ENCODE peak calls at places on chromosomes 12 and 14, in ten cellular contexts. I is PC-9, E is mucosa of descending colon, W is body of pancreas, D is SK-N-SH, B is fibroblast of lung, T is cardiac muscle cell, N is transverse colon, U is lower lobe of right lung, Z is A549. J is an unnamed sample. For H3K4me1, the result is how much of the 10 kb centered on the place peaks cover.

GRCh38 chr14:21840765-21841164 is 167.1 kb upstream of the OR4E1 start:
- DNase-seq in E (no peak), W (no peak), U (no peak), I (no peak), N (no peak), Z (peak), D (no peak), B (no peak), T (no peak), J (no peak)

GRCh38 chr12:4117386-4118016 is 156.1 kb upstream of the CCND2 start:
- DNase-seq in D (no peak), E (no peak), N (peak), I (no peak), Z (no peak), W (no peak), U (no peak), B (no peak), T (no peak), J (no peak)

GRCh38 chr14:61502459-61503093 is 181.2 kb downstream of the PRKCH start:
- DNase-seq in E (no peak), Z (no peak), D (no peak), N (no peak), W (no peak), U (no peak), B (peak), I (no peak), T (peak), J (no peak)

GRCh38 chr14:61126083-61126962 is 145.3 kb downstream of the SLC38A6 start:
- DNase-seq in U (no peak), I (no peak), Z (no peak), N (no peak), W (no peak), E (no peak), D (no peak), T (no peak), B (peak), J (no peak)

GRCh38 chr14:57526942-57527341 is 33.3 kb upstream of the CCDC198 start:
- DNase-seq in U (no peak), N (no peak), I (no peak), E (no peak), B (no peak), T (no peak), D (no peak), Z (peak), W (no peak), J (no peak)

GRCh38 chr12:69694123-69694522 is 5.0 kb downstream of the BEST3 start:
- DNase-seq in E (no peak), T (no peak), U (no peak), I (no peak), N (no peak), D (no peak), Z (no peak), W (no peak), B (no peak), J (no peak)

GRCh38 chr14:42715316-42715715 is 1108.6 kb downstream of the LRFN5 start:
- DNase-seq in E (no peak), N (no peak), D (no peak), W (no peak), U (no peak), B (peak), I (no peak), Z (no peak), T (peak), J (no peak)

GRCh38 chr14:96037891-96038557 is 1.1 kb upstream of the C14orf132 start:
- DNase-seq in I (no peak), N (peak), B (peak), Z (peak), T (peak), U (peak), W (no peak), D (peak), E (no peak), J (no peak)

GRCh38 chr14:102584871-102585869 is 7.3 kb upstream of the RCOR1 start:
- DNase-seq in I (peak), B (peak), W (no peak), N (peak), D (peak), T (peak), E (peak), U (peak), Z (peak), J (peak)

GRCh38 chr14:92600318-92601053 is 86.9 kb downstream of the RIN3 start:
- DNase-seq in N (no peak), Z (peak), B (peak), W (peak), I (peak), D (no peak), U (no peak), E (no peak), T (peak), J (no peak)

GRCh38 chr12:106107566-106107965 is 31.2 kb downstream of the NUAK1 start:
- DNase-seq in I (peak), E (no peak), Z (peak), U (no peak), T (peak), B (peak), W (no peak), D (no peak), N (no peak), J (no peak)

GRCh38 chr14:79608426-79608825 is 602.9 kb downstream of the DIO2 start:
- DNase-seq in E (no peak), Z (no peak), N (no peak), B (no peak), D (no peak), I (no peak), T (no peak), W (no peak), U (no peak), J (no peak)

GRCh38 chr12:117072736-117073475 is 26.3 kb downstream of the TESC start:
- DNase-seq in N (no peak), B (no peak), I (no peak), E (no peak), T (no peak), Z (no peak), U (no peak), D (no peak), W (no peak), J (no peak)
- H3K4me1 ChIP-seq in N (under half), B (under half), I (under half), E (under half), T (under half), Z (under half), U (under half), D (under half), W (under half), J (under half)

GRCh38 chr12:52395761-52396434 is 10.2 kb downstream of the KRT82 start:
- DNase-seq in N (peak), D (no peak), T (peak), E (no peak), Z (peak), W (peak), U (no peak), B (no peak), I (peak), J (peak)
- TF ChIP-seq CTCF in N (peak), D (peak), T (peak), E (no peak), Z (peak), W (peak), U (no peak), B (no peak), I (peak), J (peak)

GRCh38 chr12:31557707-31558106 is 33.2 kb downstream of the DENND5B start:
- DNase-seq in I (no peak), B (no peak), D (no peak), W (no peak), N (no peak), T (no peak), Z (no peak), E (no peak), U (no peak), J (no peak)
- H3K4me1 ChIP-seq in I (under half), B (under half), D (under half), W (under half), N (under half), T (under half), Z (under half), E (under half), U (under half), J (under half)

GRCh38 chr12:98379106-98379505 is 136.3 kb upstream of the TMPO start:
- DNase-seq in D (no peak), B (no peak), W (no peak), T (no peak), I (no peak), N (no peak), Z (no peak), E (no peak), U (no peak), J (no peak)
- TF ChIP-seq CTCF in D (no peak), B (no peak), W (no peak), T (no peak), I (no peak), N (no peak), Z (no peak), E (no peak), U (no peak), J (no peak)

GRCh38 chr12:1587927-1588573 is 6.3 kb downstream of the FBXL14 start:
- DNase-seq in D (no peak), N (no peak), W (no peak), Z (no peak), T (no peak), E (no peak), I (no peak), B (no peak), U (no peak), J (no peak)

GRCh38 chr12:1591029-1591428 is 3.4 kb downstream of the FBXL14 start:
- DNase-seq in B (peak), E (no peak), U (no peak), I (peak), D (no peak), N (peak), T (no peak), W (no peak), Z (peak), J (no peak)

GRCh38 chr12:1591543-1591942 is 2.8 kb downstream of the FBXL14 start:
- DNase-seq in Z (no peak), N (no peak), D (peak), W (no peak), T (peak), E (no peak), U (no peak), B (peak), I (no peak), J (no peak)

GRCh38 chr12:1588574-1588944 is 5.8 kb downstream of the FBXL14 start:
- DNase-seq in B (no peak), U (no peak), I (no peak), Z (no peak), D (no peak), W (no peak), N (no peak), E (no peak), T (no peak), J (no peak)

DNA sequence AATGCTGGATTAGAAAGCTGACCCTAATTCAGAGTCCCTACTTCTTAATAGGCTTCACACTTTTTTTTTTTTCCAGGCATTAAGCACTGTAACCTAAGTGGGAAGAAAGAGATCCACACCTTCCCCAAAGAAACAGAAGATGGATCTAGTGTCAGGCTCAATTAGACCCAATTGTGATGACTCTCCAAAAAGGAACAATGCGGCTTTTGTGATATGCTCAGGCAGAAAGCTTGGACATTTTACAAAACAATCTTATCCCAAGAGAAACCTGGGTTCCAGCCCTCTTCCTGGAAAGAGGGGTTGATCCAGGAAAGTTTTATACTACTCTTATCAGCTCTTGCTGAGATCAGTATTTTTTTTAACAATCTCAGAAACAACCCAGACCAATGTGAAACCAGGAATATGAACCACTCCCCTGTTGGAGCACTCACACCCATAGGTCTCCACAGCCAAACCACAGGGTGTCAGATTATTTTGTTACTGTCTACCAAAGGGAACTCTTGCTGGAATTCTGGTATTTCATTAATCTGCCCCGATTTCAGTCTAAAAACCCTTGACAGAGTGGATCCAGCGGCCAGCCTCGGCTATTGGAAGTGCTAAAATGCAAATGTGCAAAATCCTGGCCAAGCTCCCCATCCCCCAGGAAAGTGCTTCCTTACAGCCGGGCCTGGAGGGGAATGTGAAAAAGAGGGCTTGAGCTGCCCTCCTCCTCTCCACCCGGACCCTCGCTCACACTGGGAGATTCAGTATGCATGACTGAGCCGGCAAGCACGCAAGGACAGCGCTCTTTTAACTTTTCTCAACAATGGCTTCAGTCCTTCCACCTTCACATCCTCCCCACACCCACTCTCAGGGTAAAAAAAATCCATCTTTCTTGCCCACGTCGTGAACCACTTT is 4.0 kb downstream of the FBXL14 start:
- DNase-seq in B (peak), W (peak), Z (no peak), T (peak), U (no peak), I (no peak), E (no peak), D (no peak), N (peak), J (no peak)
- H3K4me1 ChIP-seq in B (under half), W (half or more), Z (under half), T (half or more), U (half or more), I (under half), E (under half), D (under half), N (half or more), J (under half)

DNA sequence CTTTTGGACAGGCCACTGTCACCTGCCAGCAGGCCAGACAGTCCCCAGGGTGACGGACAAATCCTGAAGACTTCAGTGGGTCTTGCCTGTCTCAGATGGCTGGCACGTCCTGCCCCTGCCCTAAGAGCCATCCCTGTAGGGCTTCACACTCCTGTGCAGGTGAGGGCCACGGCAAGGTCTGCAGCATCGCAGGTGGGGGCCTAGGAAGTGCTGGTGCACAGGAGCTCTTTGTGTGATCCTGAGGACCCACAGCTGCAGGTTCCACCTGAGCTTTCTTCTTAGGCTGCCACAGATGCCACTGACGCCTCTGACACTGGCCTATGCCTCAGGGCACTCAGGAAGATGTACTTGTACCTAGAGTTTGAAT is 108.5 kb upstream of the FKBP4 start:
- DNase-seq in I (no peak), B (no peak), W (no peak), N (no peak), D (no peak), E (no peak), U (no peak), Z (no peak), T (no peak), J (no peak)
- TF ChIP-seq CTCF in I (no peak), B (no peak), W (no peak), N (no peak), D (no peak), E (no peak), U (no peak), Z (no peak), T (no peak), J (no peak)

DNA sequence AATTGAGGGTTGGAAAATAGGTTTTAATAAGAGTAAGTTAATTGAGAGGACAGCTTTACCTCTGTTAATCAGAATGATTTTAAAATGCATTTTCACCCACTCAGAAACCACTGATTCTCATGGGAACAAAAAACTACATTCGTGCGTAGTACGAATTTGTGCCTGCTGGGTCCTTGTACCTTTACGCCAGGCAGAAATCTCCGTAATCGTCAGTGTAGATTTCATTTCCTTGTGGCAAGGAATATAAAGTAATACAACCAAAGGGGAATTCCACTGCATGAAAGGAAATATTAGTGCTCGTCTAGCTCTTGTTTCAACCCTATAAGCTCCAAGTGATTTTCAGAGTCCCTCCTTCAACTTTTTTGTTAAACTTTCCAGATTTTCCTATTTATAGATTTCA is 90.5 kb downstream of the ETV6 start:
- DNase-seq in E (no peak), D (no peak), N (no peak), I (no peak), T (no peak), W (no peak), U (no peak), Z (no peak), B (no peak), J (no peak)
- H3K4me1 ChIP-seq in E (under half), D (under half), N (under half), I (under half), T (under half), W (under half), U (under half), Z (under half), B (under half), J (under half)

DNA sequence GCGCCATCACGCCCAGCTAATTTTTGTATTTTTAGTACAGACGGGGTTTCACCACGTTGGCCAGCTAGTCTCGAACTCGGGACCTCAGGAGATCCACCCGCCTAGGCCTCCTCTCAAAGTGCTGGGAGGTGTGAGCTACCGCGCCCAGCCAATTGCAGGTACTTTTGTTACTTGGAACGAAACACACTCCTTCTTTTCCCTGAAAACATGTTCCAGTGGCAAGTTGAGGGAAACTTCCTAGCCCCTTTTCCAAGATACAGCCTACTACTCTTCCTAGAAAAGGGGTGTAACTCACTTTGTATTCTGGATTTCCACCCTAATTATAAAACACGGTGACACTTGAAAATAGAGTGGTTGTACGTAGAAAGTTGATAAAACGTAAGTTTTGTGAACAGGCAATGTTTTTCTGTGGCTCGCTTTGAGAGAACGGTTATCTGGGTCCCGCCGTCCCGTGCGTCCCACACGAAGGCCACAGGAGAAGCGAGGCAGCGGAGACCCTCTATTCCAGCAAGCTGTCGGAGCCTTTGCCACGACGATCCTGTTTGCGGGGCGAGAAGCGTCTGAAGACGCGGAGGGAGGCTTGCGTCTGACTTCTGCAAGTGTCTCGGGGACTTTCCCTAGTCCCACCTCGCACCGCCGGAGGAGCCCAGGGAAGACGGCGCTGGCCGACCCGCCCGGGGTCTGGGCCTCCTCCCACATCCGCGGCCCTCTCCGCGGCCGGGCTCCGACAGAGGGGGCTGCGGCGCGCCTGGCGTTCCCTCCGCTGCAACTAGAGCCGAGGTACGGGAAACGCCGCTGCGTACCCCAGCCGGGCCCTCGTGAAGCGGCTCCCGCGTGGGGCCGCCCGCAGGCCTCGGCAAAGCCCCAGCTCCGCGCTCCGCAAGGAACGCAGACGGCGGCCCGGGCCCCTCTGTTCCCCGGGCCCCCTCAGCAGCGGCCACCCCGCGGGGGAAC is 745 bp downstream of the CDCA4 start:
- DNase-seq in E (peak), I (no peak), D (no peak), Z (peak), B (peak), N (peak), U (peak), W (peak), T (peak), J (peak)
- TF ChIP-seq CTCF in E (no peak), I (no peak), D (no peak), Z (no peak), B (no peak), N (no peak), U (no peak), W (no peak), T (no peak), J (no peak)

DNA sequence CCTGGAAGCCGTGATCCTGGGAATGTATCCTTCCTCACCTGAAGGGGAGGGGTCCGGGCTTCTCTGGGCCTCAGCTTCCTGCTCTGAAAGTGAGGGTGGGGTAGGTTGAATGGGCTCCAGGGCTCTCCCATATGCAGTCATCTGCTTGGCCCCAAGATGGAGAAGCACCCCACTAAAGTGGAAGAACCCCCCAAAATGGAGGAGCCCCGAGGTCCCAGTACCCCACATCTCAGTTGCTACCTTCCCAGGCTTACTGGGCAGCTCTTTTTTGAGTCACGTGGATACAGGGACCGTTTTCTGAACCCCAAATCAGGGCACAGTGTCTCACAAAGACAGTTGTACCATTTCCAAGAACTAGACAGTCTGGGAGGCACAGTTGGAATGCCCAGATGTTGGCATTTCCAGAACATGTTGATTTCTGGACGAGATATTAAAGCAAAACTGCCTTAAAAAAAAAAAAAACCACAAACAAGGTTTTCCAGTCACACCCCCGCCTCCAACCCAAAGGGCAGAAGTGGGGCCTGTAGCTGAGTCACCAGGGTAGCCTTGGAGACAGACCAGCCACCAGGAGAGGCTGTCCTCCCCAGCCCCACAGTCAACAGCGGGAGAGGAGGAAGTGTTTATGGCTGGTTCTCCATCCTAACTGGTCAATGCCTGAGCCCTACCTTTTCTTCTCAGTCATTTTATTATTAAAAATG is 12.1 kb downstream of the VASH1 start:
- DNase-seq in T (peak), E (no peak), D (peak), W (peak), B (peak), I (peak), N (peak), Z (peak), U (peak), J (no peak)
- H3K4me1 ChIP-seq in T (under half), E (under half), D (under half), W (under half), B (under half), I (under half), N (under half), Z (under half), U (half or more), J (under half)